ENCODE peak calls at places on chromosome 10, in six cellular contexts. One of them, this sample, is unnamed.

GRCh38 chr10:27626821-27627359 is 118.7 kb downstream of the MKX start:
- DNase-seq in choroid plexus epithelial cell: no peak
- DNase-seq in brain microvascular endothelial cell: no peak
- DNase-seq in WTC11: no peak
- DNase-seq in cardiac muscle cell: no peak
- DNase-seq in colonic mucosa: no peak
- DNase-seq in this sample: no peak

GRCh38 chr10:31677198-31678138 is 251.2 kb downstream of the ARHGAP12 start:
- DNase-seq in colonic mucosa: no peak
- DNase-seq in brain microvascular endothelial cell: no peak
- DNase-seq in cardiac muscle cell: no peak
- DNase-seq in WTC11: peak
- DNase-seq in choroid plexus epithelial cell: peak
- DNase-seq in this sample: no peak

GRCh38 chr10:91340613-91341362 is 69.4 kb upstream of the HECTD2 start:
- DNase-seq in brain microvascular endothelial cell: peak
- DNase-seq in cardiac muscle cell: peak
- DNase-seq in colonic mucosa: no peak
- DNase-seq in WTC11: no peak
- DNase-seq in choroid plexus epithelial cell: peak
- DNase-seq in this sample: peak

GRCh38 chr10:3784510-3785250 is at the start of gene KLF6:
- DNase-seq in colonic mucosa: peak
- DNase-seq in brain microvascular endothelial cell: no peak
- DNase-seq in WTC11: no peak
- DNase-seq in choroid plexus epithelial cell: peak
- DNase-seq in cardiac muscle cell: peak
- DNase-seq in this sample: peak

GRCh38 chr10:88990528-88991160 is at the start of gene FAS:
- DNase-seq in colonic mucosa: peak
- DNase-seq in cardiac muscle cell: peak
- DNase-seq in choroid plexus epithelial cell: peak
- DNase-seq in WTC11: peak
- DNase-seq in brain microvascular endothelial cell: peak
- DNase-seq in this sample: peak

GRCh38 chr10:3264178-3264867 is 91.7 kb upstream of the PITRM1 start:
- DNase-seq in cardiac muscle cell: no peak
- DNase-seq in choroid plexus epithelial cell: peak
- DNase-seq in brain microvascular endothelial cell: no peak
- DNase-seq in WTC11: no peak
- DNase-seq in colonic mucosa: no peak
- DNase-seq in this sample: no peak

GRCh38 chr10:28845009-28845682 is 167.8 kb downstream of the BAMBI start:
- DNase-seq in colonic mucosa: no peak
- DNase-seq in WTC11: no peak
- DNase-seq in cardiac muscle cell: peak
- DNase-seq in choroid plexus epithelial cell: peak
- DNase-seq in brain microvascular endothelial cell: peak
- DNase-seq in this sample: peak

GRCh38 chr10:73971636-73972354 is 26.1 kb upstream of the VCL start:
- DNase-seq in brain microvascular endothelial cell: no peak
- DNase-seq in choroid plexus epithelial cell: no peak
- DNase-seq in WTC11: no peak
- DNase-seq in cardiac muscle cell: no peak
- DNase-seq in colonic mucosa: no peak
- DNase-seq in this sample: no peak

GRCh38 chr10:5947471-5948207 is 29.7 kb downstream of the IL15RA start:
- DNase-seq in cardiac muscle cell: no peak
- DNase-seq in choroid plexus epithelial cell: no peak
- DNase-seq in brain microvascular endothelial cell: no peak
- DNase-seq in colonic mucosa: no peak
- DNase-seq in WTC11: no peak
- DNase-seq in this sample: no peak

GRCh38 chr10:103592186-103593021 is 98.9 kb downstream of the NEURL1 start:
- DNase-seq in choroid plexus epithelial cell: peak
- DNase-seq in cardiac muscle cell: peak
- DNase-seq in brain microvascular endothelial cell: peak
- DNase-seq in WTC11: peak
- DNase-seq in colonic mucosa: no peak
- DNase-seq in this sample: peak

DNA sequence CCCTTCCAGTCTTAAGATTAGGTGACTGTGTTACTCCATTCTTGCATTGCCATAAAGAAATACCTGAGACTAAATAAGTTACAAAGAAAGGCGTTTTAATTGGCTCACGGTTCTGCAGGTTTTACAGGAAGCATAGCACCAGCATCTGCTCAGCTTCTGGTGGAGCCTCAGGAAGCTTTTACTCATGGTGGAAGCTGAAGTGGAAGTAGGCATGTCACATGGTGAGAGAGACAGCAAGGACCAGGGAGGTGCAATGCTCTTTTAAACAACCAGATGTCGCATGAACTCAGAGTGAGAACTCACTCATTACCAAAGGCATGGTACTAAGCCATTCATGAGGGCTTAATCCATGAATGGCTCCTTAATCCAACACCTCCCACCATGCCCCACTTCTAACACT is 34.0 kb upstream of the TMEM273 start:
- DNase-seq in WTC11: no peak
- DNase-seq in colonic mucosa: no peak
- DNase-seq in choroid plexus epithelial cell: no peak
- DNase-seq in cardiac muscle cell: no peak
- DNase-seq in brain microvascular endothelial cell: no peak
- DNase-seq in this sample: no peak
- TF ChIP-seq CTCF in WTC11: no peak
- TF ChIP-seq CTCF in colonic mucosa: no peak
- TF ChIP-seq CTCF in choroid plexus epithelial cell: no peak
- TF ChIP-seq CTCF in cardiac muscle cell: no peak
- TF ChIP-seq CTCF in brain microvascular endothelial cell: no peak
- TF ChIP-seq CTCF in this sample: no peak

GRCh38 chr10:62496925-62497324 is 122.8 kb downstream of the ZNF365 start:
- DNase-seq in choroid plexus epithelial cell: no peak
- DNase-seq in WTC11: no peak
- DNase-seq in colonic mucosa: no peak
- DNase-seq in cardiac muscle cell: peak
- DNase-seq in brain microvascular endothelial cell: no peak
- DNase-seq in this sample: no peak

GRCh38 chr10:62492870-62493180 is 118.7 kb downstream of the ZNF365 start:
- DNase-seq in colonic mucosa: no peak
- DNase-seq in WTC11: no peak
- DNase-seq in cardiac muscle cell: peak
- DNase-seq in choroid plexus epithelial cell: no peak
- DNase-seq in brain microvascular endothelial cell: no peak
- DNase-seq in this sample: no peak

GRCh38 chr10:62491597-62491996 is 117.4 kb downstream of the ZNF365 start:
- DNase-seq in choroid plexus epithelial cell: no peak
- DNase-seq in colonic mucosa: no peak
- DNase-seq in WTC11: no peak
- DNase-seq in brain microvascular endothelial cell: no peak
- DNase-seq in cardiac muscle cell: peak
- DNase-seq in this sample: peak

DNA sequence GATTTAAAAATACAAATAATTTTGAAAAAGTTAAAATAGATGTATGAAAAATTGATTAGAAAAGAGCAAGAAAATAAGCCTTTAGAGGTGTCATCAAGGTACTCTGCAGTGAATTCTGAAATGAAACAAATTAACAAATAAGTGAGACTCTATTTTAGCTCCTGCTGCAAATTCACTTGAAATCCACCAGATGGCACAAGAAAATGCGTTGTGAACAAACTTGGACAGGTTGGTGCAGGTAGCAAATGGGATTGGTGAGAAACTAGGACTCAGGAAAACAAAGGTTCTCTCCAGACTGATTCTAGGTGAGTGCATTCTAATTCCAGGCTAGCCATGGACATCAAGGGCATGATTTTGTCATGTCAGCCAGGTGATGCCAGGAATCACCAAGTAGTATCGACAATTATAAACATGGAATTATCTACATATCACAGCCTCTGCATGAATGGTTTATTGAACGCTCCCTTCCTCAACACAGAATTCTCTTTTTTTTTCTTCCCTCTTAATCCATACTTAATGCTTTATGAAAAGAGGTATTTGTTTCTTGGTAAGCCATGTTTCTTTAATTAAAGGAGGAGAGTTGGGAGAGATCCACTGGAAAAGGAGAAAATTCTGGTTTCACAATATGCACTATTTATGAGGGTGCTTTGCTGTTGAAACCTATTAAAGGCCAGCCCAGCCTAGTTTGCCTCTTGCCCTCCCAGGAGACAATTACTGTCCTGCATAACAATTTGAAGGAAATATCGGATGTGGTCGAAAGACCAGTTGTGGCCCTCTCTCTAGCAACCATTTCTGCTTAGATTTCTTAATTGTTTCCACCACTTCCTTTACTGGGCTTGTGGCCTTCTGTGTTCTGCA is 118.1 kb downstream of the ZNF365 start:
- DNase-seq in choroid plexus epithelial cell: peak
- DNase-seq in cardiac muscle cell: peak
- DNase-seq in colonic mucosa: no peak
- DNase-seq in WTC11: no peak
- DNase-seq in brain microvascular endothelial cell: no peak
- DNase-seq in this sample: peak
- TF ChIP-seq CTCF in choroid plexus epithelial cell: peak
- TF ChIP-seq CTCF in cardiac muscle cell: peak
- TF ChIP-seq CTCF in colonic mucosa: peak
- TF ChIP-seq CTCF in WTC11: no peak
- TF ChIP-seq CTCF in brain microvascular endothelial cell: peak
- TF ChIP-seq CTCF in this sample: peak

GRCh38 chr10:52911163-52911562 is 138.6 kb upstream of the MBL2 start:
- DNase-seq in cardiac muscle cell: no peak
- DNase-seq in WTC11: no peak
- DNase-seq in colonic mucosa: no peak
- DNase-seq in choroid plexus epithelial cell: no peak
- DNase-seq in brain microvascular endothelial cell: no peak
- DNase-seq in this sample: no peak
- TF ChIP-seq CTCF in cardiac muscle cell: no peak
- TF ChIP-seq CTCF in WTC11: no peak
- TF ChIP-seq CTCF in colonic mucosa: no peak
- TF ChIP-seq CTCF in choroid plexus epithelial cell: no peak
- TF ChIP-seq CTCF in brain microvascular endothelial cell: no peak
- TF ChIP-seq CTCF in this sample: no peak

GRCh38 chr10:85851300-85851699 is 515.3 kb downstream of the GRID1 start:
- DNase-seq in brain microvascular endothelial cell: peak
- DNase-seq in WTC11: no peak
- DNase-seq in cardiac muscle cell: peak
- DNase-seq in choroid plexus epithelial cell: peak
- DNase-seq in colonic mucosa: no peak
- DNase-seq in this sample: no peak
- TF ChIP-seq CTCF in brain microvascular endothelial cell: no peak
- TF ChIP-seq CTCF in WTC11: no peak
- TF ChIP-seq CTCF in cardiac muscle cell: no peak
- TF ChIP-seq CTCF in choroid plexus epithelial cell: no peak
- TF ChIP-seq CTCF in colonic mucosa: no peak
- TF ChIP-seq CTCF in this sample: no peak

GRCh38 chr10:101655581-101655980 is 39.4 kb downstream of the FBXW4 start:
- DNase-seq in WTC11: no peak
- DNase-seq in brain microvascular endothelial cell: no peak
- DNase-seq in cardiac muscle cell: peak
- DNase-seq in choroid plexus epithelial cell: no peak
- DNase-seq in colonic mucosa: no peak
- DNase-seq in this sample: peak

GRCh38 chr10:101649530-101650085 is 45.4 kb downstream of the FBXW4 start:
- DNase-seq in WTC11: no peak
- DNase-seq in choroid plexus epithelial cell: no peak
- DNase-seq in brain microvascular endothelial cell: no peak
- DNase-seq in colonic mucosa: no peak
- DNase-seq in cardiac muscle cell: no peak
- DNase-seq in this sample: no peak

GRCh38 chr10:101656915-101657314 is 38.1 kb downstream of the FBXW4 start:
- DNase-seq in brain microvascular endothelial cell: no peak
- DNase-seq in WTC11: no peak
- DNase-seq in cardiac muscle cell: peak
- DNase-seq in colonic mucosa: no peak
- DNase-seq in choroid plexus epithelial cell: no peak
- DNase-seq in this sample: no peak

GRCh38 chr10:101650841-101651240 is 44.1 kb downstream of the FBXW4 start:
- DNase-seq in brain microvascular endothelial cell: no peak
- DNase-seq in colonic mucosa: no peak
- DNase-seq in WTC11: no peak
- DNase-seq in cardiac muscle cell: no peak
- DNase-seq in choroid plexus epithelial cell: no peak
- DNase-seq in this sample: no peak

DNA sequence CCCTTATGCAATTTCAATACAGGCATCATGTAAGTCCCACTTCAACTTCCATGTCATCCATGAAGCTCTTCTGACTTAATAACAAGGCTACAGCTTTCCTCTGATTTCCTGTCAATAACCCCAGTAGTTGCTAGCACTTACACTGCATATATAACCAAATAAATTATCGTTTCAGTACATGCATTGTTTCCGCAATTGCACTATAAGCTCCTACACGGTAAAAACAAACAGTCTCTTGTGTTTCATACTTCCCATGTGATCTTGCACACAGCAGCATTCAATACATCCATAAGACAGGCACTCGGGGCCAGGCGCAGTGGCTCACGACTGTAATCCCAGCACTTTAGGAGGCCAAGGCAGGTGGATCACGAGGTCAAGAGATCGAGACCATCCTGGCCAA is 41.4 kb downstream of the FBXW4 start:
- DNase-seq in choroid plexus epithelial cell: no peak
- DNase-seq in cardiac muscle cell: no peak
- DNase-seq in WTC11: no peak
- DNase-seq in colonic mucosa: no peak
- DNase-seq in brain microvascular endothelial cell: no peak
- DNase-seq in this sample: no peak
- TF ChIP-seq CTCF in choroid plexus epithelial cell: no peak
- TF ChIP-seq CTCF in cardiac muscle cell: no peak
- TF ChIP-seq CTCF in WTC11: no peak
- TF ChIP-seq CTCF in colonic mucosa: no peak
- TF ChIP-seq CTCF in brain microvascular endothelial cell: no peak
- TF ChIP-seq CTCF in this sample: no peak

DNA sequence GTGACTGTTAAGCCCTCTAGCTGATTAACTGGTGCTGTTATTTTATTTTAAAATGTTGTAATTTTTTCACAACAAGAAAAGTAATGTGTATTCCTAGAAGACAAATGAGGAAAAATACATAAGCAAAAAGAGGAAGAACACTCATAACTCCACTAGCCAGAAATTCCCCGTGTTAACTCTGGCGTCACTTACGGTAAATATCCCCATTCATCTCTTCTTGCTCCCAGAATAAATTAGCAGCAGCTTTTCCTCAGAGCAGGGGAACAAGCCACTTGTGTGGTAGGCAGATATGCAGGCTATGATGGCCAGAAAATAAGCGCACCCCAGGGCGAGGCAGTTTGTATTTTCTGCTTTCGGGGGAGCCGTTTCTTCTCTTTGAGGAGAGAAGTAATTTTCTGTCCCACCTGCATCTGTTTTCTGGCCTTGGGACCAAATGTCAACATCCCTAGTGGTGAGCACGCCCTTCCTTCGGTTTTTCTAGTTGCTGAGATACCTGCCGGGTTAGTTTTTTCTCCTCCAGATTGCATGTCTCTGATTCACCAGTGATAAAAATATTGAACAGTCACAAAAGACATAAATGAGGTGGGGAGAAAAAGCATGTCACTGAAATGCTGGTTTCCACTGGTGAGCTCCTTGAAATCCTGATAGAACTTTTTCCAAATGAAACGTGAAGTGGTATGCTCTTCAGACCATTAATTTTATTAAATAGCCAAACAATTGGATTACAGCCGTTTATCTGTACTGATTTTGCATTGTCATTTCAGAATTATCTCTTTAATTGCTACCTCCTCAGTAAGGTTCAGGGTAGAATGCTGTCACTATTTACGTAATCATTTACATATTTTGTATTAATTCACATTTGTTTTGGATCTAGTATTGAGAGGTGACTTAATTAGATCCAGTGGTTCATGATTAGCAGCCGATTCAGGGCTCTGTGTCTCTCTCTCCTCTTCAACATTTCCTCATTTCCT is 268.1 kb downstream of the CAMK1D start:
- DNase-seq in colonic mucosa: peak
- DNase-seq in cardiac muscle cell: no peak
- DNase-seq in brain microvascular endothelial cell: no peak
- DNase-seq in WTC11: no peak
- DNase-seq in choroid plexus epithelial cell: no peak
- DNase-seq in this sample: no peak
- TF ChIP-seq CTCF in colonic mucosa: no peak
- TF ChIP-seq CTCF in cardiac muscle cell: no peak
- TF ChIP-seq CTCF in brain microvascular endothelial cell: no peak
- TF ChIP-seq CTCF in WTC11: no peak
- TF ChIP-seq CTCF in choroid plexus epithelial cell: no peak
- TF ChIP-seq CTCF in this sample: no peak

This sample was measured in fibroblast of the aortic adventitia.